ENCODE peak calls at places on chromosomes 6 and 20, in six cellular contexts. Y is NT2/D1, L is right atrium auricular region, Q is GM23248, C is HCT116, A is lung. F is an unnamed sample.
A peak's percentile ranks its signal among the peaks of the same experiment; 100 is the strongest.

GRCh38 chr6:87393026-87393622 is 14.6 kb upstream of the CFAP206 start:
- DNase-seq in Y (peak; percentile 43), L (no peak), Q (peak; percentile 74), C (peak; percentile 62), A (no peak), F (no peak)

GRCh38 chr6:167236239-167236571 is 54.9 kb upstream of the UNC93A start:
- DNase-seq in Y (no peak), L (no peak), Q (no peak), C (no peak), A (no peak), F (no peak)

GRCh38 chr6:34106900-34107299 is 39.0 kb downstream of the GRM4 start:
- DNase-seq in Y (no peak), L (no peak), Q (no peak), C (no peak), A (no peak), F (no peak)

GRCh38 chr20:29319725-29320124 is 1937.7 kb upstream of the DEFB115 start:
- DNase-seq in Y (no peak), L (no peak), Q (no peak), C (no peak), A (no peak), F (no peak)

GRCh38 chr20:41696428-41696827 is 78.3 kb upstream of the CHD6 start:
- DNase-seq in Y (no peak), L (no peak), Q (peak; percentile 36), C (no peak), A (no peak), F (no peak)

GRCh38 chr6:157777344-157777743 is 45.7 kb upstream of the SNX9 start:
- DNase-seq in Y (no peak), L (no peak), Q (no peak), C (no peak), A (no peak), F (no peak)

GRCh38 chr6:78910611-78911134 is 43.3 kb downstream of the IRAK1BP1 start:
- DNase-seq in Y (no peak), L (no peak), Q (peak; percentile 59), C (no peak), A (no peak), F (no peak)

GRCh38 chr6:15429146-15430110 is 183.6 kb downstream of the JARID2 start:
- DNase-seq in Y (no peak), L (no peak), Q (peak; percentile 93), C (no peak), A (no peak), F (no peak)

GRCh38 chr20:61664741-61665320 is 400.9 kb downstream of the TAF4 start:
- DNase-seq in Y (no peak), L (no peak), Q (peak; percentile 28), C (no peak), A (no peak), F (no peak)

GRCh38 chr6:15183979-15184378 is 61.9 kb upstream of the JARID2 start:
- DNase-seq in Y (no peak), L (no peak), Q (no peak), C (no peak), A (no peak), F (no peak)

GRCh38 chr6:48611332-48611731 is 500.3 kb upstream of the PTCHD4 start:
- DNase-seq in Y (no peak), L (no peak), Q (no peak), C (no peak), A (no peak), F (no peak)

GRCh38 chr20:60097285-60097684 is 139.1 kb downstream of the CDH26 start:
- DNase-seq in Y (no peak), L (no peak), Q (no peak), C (no peak), A (no peak), F (no peak)

GRCh38 chr6:148747145-148747492 is 289 bp downstream of the UST start:
- DNase-seq in Y (no peak), L (no peak), Q (peak; percentile 82), C (no peak), A (peak; percentile 40), F (no peak)

GRCh38 chr20:34458631-34459030 is 57.6 kb upstream of the DYNLRB1 start:
- DNase-seq in Y (no peak), L (no peak), Q (no peak), C (no peak), A (no peak), F (no peak)

GRCh38 chr6:119273799-119274595 is 75.6 kb downstream of the MAN1A1 start:
- DNase-seq in Y (no peak), L (no peak), Q (peak; percentile 88), C (no peak), A (no peak), F (no peak)

GRCh38 chr6:63839485-63839884 is 203.9 kb downstream of the PHF3 start:
- DNase-seq in Y (no peak), L (no peak), Q (no peak), C (no peak), A (no peak), F (no peak)

GRCh38 chr20:63022501-63022900 is 15.7 kb upstream of the BHLHE23 start:
- DNase-seq in Y (no peak), L (no peak), Q (no peak), C (no peak), A (no peak), F (no peak)

GRCh38 chr20:33568378-33569289 is 78.7 kb downstream of the CBFA2T2 start:
- DNase-seq in Y (peak; percentile 38), L (no peak), Q (peak; percentile 22), C (no peak), A (no peak), F (no peak)

GRCh38 chr6:658244-658643 is 1.3 kb upstream of the HUS1B start:
- DNase-seq in Y (no peak), L (no peak), Q (peak; percentile 35), C (no peak), A (no peak), F (no peak)

GRCh38 chr6:1554881-1555569 is 54.7 kb upstream of the FOXC1 start:
- DNase-seq in Y (no peak), L (peak; percentile 73), Q (peak; percentile 84), C (no peak), A (peak; percentile 66), F (peak; percentile 70)

GRCh38 chr20:17629025-17629424 is 53.0 kb downstream of the RRBP1 start:
- DNase-seq in Y (no peak), L (no peak), Q (no peak), C (no peak), A (no peak), F (no peak)

GRCh38 chr6:34170341-34170740 is 24.5 kb upstream of the GRM4 start:
- DNase-seq in Y (no peak), L (no peak), Q (no peak), C (no peak), A (no peak), F (no peak)

GRCh38 chr6:73985891-73986290 is 289.9 kb downstream of the CD109 start:
- DNase-seq in Y (no peak), L (no peak), Q (peak; percentile 84), C (peak; percentile 12), A (no peak), F (no peak)

GRCh38 chr6:583639-584038 is 73.3 kb downstream of the HUS1B start:
- DNase-seq in Y (no peak), L (no peak), Q (no peak), C (no peak), A (no peak), F (no peak)

GRCh38 chr6:109356237-109356636 is 26.0 kb downstream of the CD164 start:
- DNase-seq in Y (no peak), L (no peak), Q (no peak), C (no peak), A (no peak), F (no peak)
- H3K9me3 ChIP-seq in Y (no peaks in the 10 kb centered on the region), L (peaks cover 12% of the 10 kb centered on the region), Q (no peaks in the 10 kb centered on the region), C (peaks cover 8% of the 10 kb centered on the region), A (peaks cover 2% of the 10 kb centered on the region), F (no peaks in the 10 kb centered on the region)

GRCh38 chr6:7164536-7165001 is 56.8 kb downstream of the RREB1 start:
- DNase-seq in Y (no peak), L (no peak), Q (no peak), C (no peak), A (no peak), F (no peak)

GRCh38 chr6:7165736-7166296 is 58.1 kb downstream of the RREB1 start:
- DNase-seq in Y (no peak), L (no peak), Q (no peak), C (no peak), A (no peak), F (no peak)

GRCh38 chr6:7165002-7165735 is 57.4 kb downstream of the RREB1 start:
- DNase-seq in Y (no peak), L (no peak), Q (no peak), C (no peak), A (no peak), F (no peak)

GRCh38 chr6:7161845-7162244 is 54.1 kb downstream of the RREB1 start:
- DNase-seq in Y (no peak), L (no peak), Q (no peak), C (no peak), A (no peak), F (no peak)

GRCh38 chr6:7163661-7164071 is 55.9 kb downstream of the RREB1 start:
- DNase-seq in Y (no peak), L (no peak), Q (no peak), C (no peak), A (no peak), F (no peak)
- H3K9me3 ChIP-seq in Y (no peaks in the 10 kb centered on the region), L (no peaks in the 10 kb centered on the region), Q (no peaks in the 10 kb centered on the region), C (no peaks in the 10 kb centered on the region), A (no peaks in the 10 kb centered on the region), F (no peaks in the 10 kb centered on the region)

GRCh38 chr6:27448456-27448855 is 24.4 kb downstream of the ZNF184 start:
- DNase-seq in Y (no peak), L (no peak), Q (no peak), C (no peak), A (no peak), F (no peak)

GRCh38 chr6:27452496-27452897 is 20.4 kb downstream of the ZNF184 start:
- DNase-seq in Y (no peak), L (no peak), Q (peak; percentile 14), C (no peak), A (no peak), F (no peak)

GRCh38 chr6:27451660-27452390 is 21.1 kb downstream of the ZNF184 start:
- DNase-seq in Y (no peak), L (no peak), Q (no peak), C (no peak), A (no peak), F (no peak)
- H3K9me3 ChIP-seq in Y (peaks cover 93% of the 10 kb centered on the region), L (peaks cover 88% of the 10 kb centered on the region), Q (peaks cover 10% of the 10 kb centered on the region), C (peaks cover 60% of the 10 kb centered on the region), A (peaks cover 21% of the 10 kb centered on the region), F (peaks cover 76% of the 10 kb centered on the region)

DNA sequence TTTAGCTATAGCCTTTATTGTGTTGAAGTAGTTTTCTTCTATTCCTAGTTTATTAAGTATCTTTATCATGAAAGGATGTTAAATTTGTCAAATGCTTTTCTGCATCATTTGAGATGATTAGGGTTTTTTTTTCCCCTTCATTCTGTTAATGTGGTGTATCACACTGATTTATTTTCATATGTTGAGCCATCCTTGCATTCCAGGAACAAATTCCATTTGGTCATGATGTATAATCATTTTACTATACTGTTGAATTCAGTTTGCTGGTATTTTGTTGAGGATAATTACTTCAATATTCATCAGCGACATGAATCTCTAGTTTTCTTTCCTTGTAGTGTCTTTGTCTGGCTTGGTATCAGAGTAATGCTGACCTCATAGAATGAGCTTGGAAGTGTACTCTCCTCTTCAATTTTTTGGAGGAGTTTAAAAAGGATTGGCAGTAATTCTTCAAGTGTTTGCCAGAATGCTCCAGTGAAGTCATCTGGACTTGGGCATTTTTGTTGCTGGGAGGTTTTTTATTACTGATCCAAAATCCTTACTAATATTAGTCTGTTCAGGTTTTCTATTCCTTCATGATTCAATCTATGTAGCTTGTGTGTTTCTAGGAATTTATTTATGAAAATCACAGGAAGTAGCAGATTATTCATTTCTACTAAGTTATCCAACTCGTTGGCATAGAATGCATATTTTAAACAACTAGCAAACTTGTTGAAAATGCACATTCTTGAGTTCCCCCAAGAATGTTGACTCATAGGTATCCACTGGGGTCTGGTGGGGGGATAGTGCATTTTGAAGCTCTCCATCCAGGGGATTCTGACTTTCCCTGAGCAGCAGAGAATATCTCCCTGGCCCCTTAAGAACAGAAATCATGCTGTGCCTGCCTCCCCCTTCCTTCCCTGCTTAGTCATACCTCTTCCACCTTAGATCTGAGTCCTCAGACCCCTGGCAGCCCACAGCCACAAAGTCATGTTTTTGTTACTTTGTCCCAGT is 187.1 kb downstream of the BMP7 start:
- DNase-seq in Y (no peak), L (no peak), Q (peak; percentile 41), C (no peak), A (no peak), F (no peak)
- H3K9me3 ChIP-seq in Y (peaks cover 42% of the 10 kb centered on the region), L (peaks cover 22% of the 10 kb centered on the region), Q (no peaks in the 10 kb centered on the region), C (peaks cover 6% of the 10 kb centered on the region), A (peaks cover 20% of the 10 kb centered on the region), F (no peaks in the 10 kb centered on the region)

F was measured in T-helper 17 cell.